ENCODE peak calls at places on chromosome 11, in eight cellular contexts. One of them, this sample, is unnamed.
A peak's percentile ranks its signal among the peaks of the same experiment; 100 is the strongest.

GRCh38 chr11:44652901-44653644 is 73.7 kb upstream of the TSPAN18 start:
- DNase-seq in hepatocyte: no peak
- DNase-seq in fibroblast of pulmonary artery: no peak
- DNase-seq in AG04450: no peak
- DNase-seq in CD8-positive, alpha-beta T cell: no peak
- DNase-seq in chondrocyte: no peak
- DNase-seq in RWPE1: no peak
- DNase-seq in cardiac fibroblast: no peak
- DNase-seq in this sample: no peak

GRCh38 chr11:127066426-127067090 is 66.0 kb upstream of the KIRREL3 start:
- DNase-seq in cardiac fibroblast: no peak
- DNase-seq in fibroblast of pulmonary artery: no peak
- DNase-seq in AG04450: no peak
- DNase-seq in hepatocyte: no peak
- DNase-seq in RWPE1: no peak
- DNase-seq in chondrocyte: no peak
- DNase-seq in CD8-positive, alpha-beta T cell: no peak
- DNase-seq in this sample: no peak

GRCh38 chr11:82767123-82767522 is 33.5 kb upstream of the FAM181B start:
- DNase-seq in RWPE1: no peak
- DNase-seq in hepatocyte: no peak
- DNase-seq in CD8-positive, alpha-beta T cell: no peak
- DNase-seq in cardiac fibroblast: no peak
- DNase-seq in chondrocyte: no peak
- DNase-seq in fibroblast of pulmonary artery: no peak
- DNase-seq in AG04450: no peak
- DNase-seq in this sample: no peak

GRCh38 chr11:69841859-69842698 is 22.9 kb upstream of the FGF3 start:
- DNase-seq in RWPE1: no peak
- DNase-seq in CD8-positive, alpha-beta T cell: no peak
- DNase-seq in cardiac fibroblast: peak; percentile 14
- DNase-seq in fibroblast of pulmonary artery: peak; percentile 18
- DNase-seq in hepatocyte: no peak
- DNase-seq in chondrocyte: no peak
- DNase-seq in AG04450: no peak
- DNase-seq in this sample: peak; percentile 51

GRCh38 chr11:1755344-1756023 is 5.1 kb upstream of the IFITM10 start:
- DNase-seq in chondrocyte: peak; percentile 77
- DNase-seq in RWPE1: no peak
- DNase-seq in hepatocyte: no peak
- DNase-seq in cardiac fibroblast: no peak
- DNase-seq in fibroblast of pulmonary artery: no peak
- DNase-seq in AG04450: no peak
- DNase-seq in CD8-positive, alpha-beta T cell: no peak
- DNase-seq in this sample: no peak

GRCh38 chr11:120259988-120260565 is 20.1 kb downstream of the POU2F3 start:
- DNase-seq in AG04450: no peak
- DNase-seq in RWPE1: no peak
- DNase-seq in chondrocyte: peak; percentile 59
- DNase-seq in cardiac fibroblast: no peak
- DNase-seq in hepatocyte: no peak
- DNase-seq in fibroblast of pulmonary artery: no peak
- DNase-seq in CD8-positive, alpha-beta T cell: no peak
- DNase-seq in this sample: no peak

GRCh38 chr11:3803726-3804510 is 4.4 kb upstream of the PGAP2 start:
- DNase-seq in fibroblast of pulmonary artery: no peak
- DNase-seq in AG04450: peak; percentile 11
- DNase-seq in chondrocyte: no peak
- DNase-seq in hepatocyte: no peak
- DNase-seq in CD8-positive, alpha-beta T cell: no peak
- DNase-seq in RWPE1: peak; percentile 54
- DNase-seq in cardiac fibroblast: no peak
- DNase-seq in this sample: no peak

GRCh38 chr11:57614234-57614772 is 16.8 kb downstream of the SERPING1 start:
- DNase-seq in fibroblast of pulmonary artery: no peak
- DNase-seq in RWPE1: no peak
- DNase-seq in chondrocyte: no peak
- DNase-seq in CD8-positive, alpha-beta T cell: no peak
- DNase-seq in cardiac fibroblast: no peak
- DNase-seq in hepatocyte: no peak
- DNase-seq in AG04450: no peak
- DNase-seq in this sample: no peak

GRCh38 chr11:62614275-62614674 is 1.2 kb downstream of the ROM1 start:
- DNase-seq in cardiac fibroblast: no peak
- DNase-seq in CD8-positive, alpha-beta T cell: no peak
- DNase-seq in fibroblast of pulmonary artery: no peak
- DNase-seq in RWPE1: no peak
- DNase-seq in AG04450: no peak
- DNase-seq in chondrocyte: no peak
- DNase-seq in hepatocyte: peak; percentile 77
- DNase-seq in this sample: no peak

GRCh38 chr11:21814169-21814568 is 378.7 kb upstream of the ANO5 start:
- DNase-seq in CD8-positive, alpha-beta T cell: no peak
- DNase-seq in chondrocyte: no peak
- DNase-seq in RWPE1: no peak
- DNase-seq in AG04450: no peak
- DNase-seq in cardiac fibroblast: peak; percentile 0
- DNase-seq in fibroblast of pulmonary artery: peak; percentile 69
- DNase-seq in hepatocyte: peak; percentile 37
- DNase-seq in this sample: no peak

GRCh38 chr11:64621283-64622019 is 30.4 kb downstream of the SLC22A12 start:
- DNase-seq in hepatocyte: no peak
- DNase-seq in fibroblast of pulmonary artery: no peak
- DNase-seq in RWPE1: no peak
- DNase-seq in CD8-positive, alpha-beta T cell: no peak
- DNase-seq in cardiac fibroblast: no peak
- DNase-seq in AG04450: no peak
- DNase-seq in chondrocyte: no peak
- DNase-seq in this sample: no peak

GRCh38 chr11:2447253-2447950 is 2.6 kb downstream of the KCNQ1 start:
- DNase-seq in chondrocyte: peak; percentile 80
- DNase-seq in CD8-positive, alpha-beta T cell: no peak
- DNase-seq in fibroblast of pulmonary artery: no peak
- DNase-seq in cardiac fibroblast: no peak
- DNase-seq in RWPE1: no peak
- DNase-seq in hepatocyte: no peak
- DNase-seq in AG04450: no peak
- DNase-seq in this sample: no peak

GRCh38 chr11:66285250-66285947 is 3.5 kb downstream of the YIF1A start:
- DNase-seq in chondrocyte: no peak
- DNase-seq in hepatocyte: no peak
- DNase-seq in AG04450: no peak
- DNase-seq in RWPE1: no peak
- DNase-seq in CD8-positive, alpha-beta T cell: no peak
- DNase-seq in cardiac fibroblast: no peak
- DNase-seq in fibroblast of pulmonary artery: no peak
- DNase-seq in this sample: no peak

GRCh38 chr11:66282468-66283455 is 4.8 kb downstream of the CNIH2 start:
- DNase-seq in AG04450: peak; percentile 82
- DNase-seq in cardiac fibroblast: peak; percentile 97
- DNase-seq in chondrocyte: peak; percentile 99
- DNase-seq in CD8-positive, alpha-beta T cell: peak; percentile 99
- DNase-seq in hepatocyte: peak; percentile 99
- DNase-seq in RWPE1: peak; percentile 87
- DNase-seq in fibroblast of pulmonary artery: peak; percentile 96
- DNase-seq in this sample: peak; percentile 99

GRCh38 chr11:66284526-66285078 is 4.3 kb downstream of the YIF1A start:
- DNase-seq in hepatocyte: no peak
- DNase-seq in RWPE1: no peak
- DNase-seq in fibroblast of pulmonary artery: no peak
- DNase-seq in AG04450: no peak
- DNase-seq in chondrocyte: no peak
- DNase-seq in CD8-positive, alpha-beta T cell: no peak
- DNase-seq in cardiac fibroblast: no peak
- DNase-seq in this sample: no peak

GRCh38 chr11:66281776-66282467 is 3.9 kb downstream of the CNIH2 start:
- DNase-seq in chondrocyte: no peak
- DNase-seq in fibroblast of pulmonary artery: no peak
- DNase-seq in cardiac fibroblast: no peak
- DNase-seq in hepatocyte: no peak
- DNase-seq in RWPE1: no peak
- DNase-seq in CD8-positive, alpha-beta T cell: no peak
- DNase-seq in AG04450: no peak
- DNase-seq in this sample: no peak

DNA sequence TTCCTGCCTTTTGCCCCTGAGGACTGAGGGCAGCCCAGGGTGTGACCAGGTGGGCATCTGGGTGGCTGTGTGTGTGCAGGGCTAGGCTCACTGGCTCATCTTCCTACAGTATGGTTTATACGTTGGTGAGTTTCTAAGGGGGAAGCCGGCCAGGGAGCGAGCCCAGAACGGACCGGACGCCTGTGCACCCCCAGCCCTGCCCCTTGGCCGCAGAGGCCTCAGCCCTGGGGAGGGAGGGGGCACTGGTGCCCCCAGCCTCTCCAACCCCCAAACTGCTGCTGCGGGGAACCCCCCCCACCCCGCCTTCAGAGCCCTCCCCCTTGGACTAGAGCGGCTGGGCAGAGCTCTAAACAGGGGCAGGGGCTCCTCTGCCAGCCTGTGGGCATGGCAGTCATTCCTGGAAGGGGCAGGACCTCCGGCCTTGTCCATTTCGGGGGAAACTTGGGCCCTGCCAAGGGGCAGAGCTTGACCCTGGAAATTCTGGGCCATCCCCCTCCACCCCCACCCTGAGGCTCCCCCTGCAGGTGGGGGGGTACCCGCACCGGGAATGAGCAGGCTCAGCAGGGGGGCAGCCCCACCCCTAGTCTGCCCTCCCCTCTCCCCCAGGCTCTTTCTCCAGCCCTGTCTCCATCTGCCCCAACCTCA is 5.4 kb downstream of the YIF1A start:
- DNase-seq in chondrocyte: no peak
- DNase-seq in RWPE1: no peak
- DNase-seq in cardiac fibroblast: no peak
- DNase-seq in CD8-positive, alpha-beta T cell: no peak
- DNase-seq in AG04450: no peak
- DNase-seq in fibroblast of pulmonary artery: no peak
- DNase-seq in hepatocyte: no peak
- DNase-seq in this sample: no peak
- TF ChIP-seq CTCF in chondrocyte: peak; percentile 21
- TF ChIP-seq CTCF in RWPE1: no peak
- TF ChIP-seq CTCF in cardiac fibroblast: no peak
- TF ChIP-seq CTCF in CD8-positive, alpha-beta T cell: no peak
- TF ChIP-seq CTCF in AG04450: no peak
- TF ChIP-seq CTCF in fibroblast of pulmonary artery: no peak
- TF ChIP-seq CTCF in hepatocyte: no peak
- TF ChIP-seq CTCF in this sample: no peak

DNA sequence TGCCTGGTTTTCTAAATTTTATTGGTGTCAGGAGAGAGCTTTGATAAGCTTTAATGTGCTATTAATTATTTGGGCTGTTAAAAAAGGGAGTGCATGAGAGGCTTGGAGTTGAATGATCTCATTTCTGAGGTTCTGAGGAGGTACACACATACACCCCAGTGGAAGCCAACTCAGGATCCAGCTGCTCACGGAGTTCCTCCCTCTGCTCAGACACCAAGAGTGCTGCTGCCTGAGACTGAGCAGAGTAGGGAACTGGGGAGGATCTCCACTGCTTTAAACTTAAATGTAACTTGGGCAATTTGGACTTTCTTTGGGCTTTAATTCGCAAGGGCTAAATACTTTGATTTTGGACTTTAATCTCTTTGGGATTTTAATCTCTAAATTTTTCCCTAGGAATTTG is 414.4 kb upstream of the CADM1 start:
- DNase-seq in CD8-positive, alpha-beta T cell: no peak
- DNase-seq in RWPE1: no peak
- DNase-seq in fibroblast of pulmonary artery: no peak
- DNase-seq in cardiac fibroblast: no peak
- DNase-seq in hepatocyte: no peak
- DNase-seq in chondrocyte: no peak
- DNase-seq in AG04450: no peak
- DNase-seq in this sample: no peak
- TF ChIP-seq CTCF in CD8-positive, alpha-beta T cell: no peak
- TF ChIP-seq CTCF in RWPE1: no peak
- TF ChIP-seq CTCF in fibroblast of pulmonary artery: no peak
- TF ChIP-seq CTCF in cardiac fibroblast: no peak
- TF ChIP-seq CTCF in hepatocyte: no peak
- TF ChIP-seq CTCF in chondrocyte: no peak
- TF ChIP-seq CTCF in AG04450: no peak
- TF ChIP-seq CTCF in this sample: no peak

GRCh38 chr11:68821670-68822069 is 20.0 kb downstream of the CPT1A start:
- DNase-seq in chondrocyte: no peak
- DNase-seq in RWPE1: no peak
- DNase-seq in AG04450: no peak
- DNase-seq in CD8-positive, alpha-beta T cell: no peak
- DNase-seq in fibroblast of pulmonary artery: no peak
- DNase-seq in hepatocyte: no peak
- DNase-seq in cardiac fibroblast: no peak
- DNase-seq in this sample: no peak
- TF ChIP-seq CTCF in chondrocyte: peak; percentile 26
- TF ChIP-seq CTCF in RWPE1: no peak
- TF ChIP-seq CTCF in AG04450: peak; percentile 13
- TF ChIP-seq CTCF in CD8-positive, alpha-beta T cell: no peak
- TF ChIP-seq CTCF in fibroblast of pulmonary artery: no peak
- TF ChIP-seq CTCF in hepatocyte: no peak
- TF ChIP-seq CTCF in cardiac fibroblast: no peak
- TF ChIP-seq CTCF in this sample: no peak

GRCh38 chr11:73734996-73735395 is 25.9 kb downstream of the RAB6A start:
- DNase-seq in fibroblast of pulmonary artery: peak; percentile 18
- DNase-seq in AG04450: no peak
- DNase-seq in chondrocyte: no peak
- DNase-seq in RWPE1: no peak
- DNase-seq in CD8-positive, alpha-beta T cell: no peak
- DNase-seq in hepatocyte: no peak
- DNase-seq in cardiac fibroblast: no peak
- DNase-seq in this sample: no peak

GRCh38 chr11:73728000-73728399 is 32.9 kb downstream of the RAB6A start:
- DNase-seq in hepatocyte: no peak
- DNase-seq in RWPE1: no peak
- DNase-seq in cardiac fibroblast: no peak
- DNase-seq in fibroblast of pulmonary artery: no peak
- DNase-seq in AG04450: no peak
- DNase-seq in chondrocyte: no peak
- DNase-seq in CD8-positive, alpha-beta T cell: no peak
- DNase-seq in this sample: no peak

GRCh38 chr11:73726825-73727224 is 34.0 kb downstream of the RAB6A start:
- DNase-seq in AG04450: no peak
- DNase-seq in RWPE1: no peak
- DNase-seq in CD8-positive, alpha-beta T cell: no peak
- DNase-seq in fibroblast of pulmonary artery: no peak
- DNase-seq in cardiac fibroblast: no peak
- DNase-seq in chondrocyte: no peak
- DNase-seq in hepatocyte: no peak
- DNase-seq in this sample: no peak

DNA sequence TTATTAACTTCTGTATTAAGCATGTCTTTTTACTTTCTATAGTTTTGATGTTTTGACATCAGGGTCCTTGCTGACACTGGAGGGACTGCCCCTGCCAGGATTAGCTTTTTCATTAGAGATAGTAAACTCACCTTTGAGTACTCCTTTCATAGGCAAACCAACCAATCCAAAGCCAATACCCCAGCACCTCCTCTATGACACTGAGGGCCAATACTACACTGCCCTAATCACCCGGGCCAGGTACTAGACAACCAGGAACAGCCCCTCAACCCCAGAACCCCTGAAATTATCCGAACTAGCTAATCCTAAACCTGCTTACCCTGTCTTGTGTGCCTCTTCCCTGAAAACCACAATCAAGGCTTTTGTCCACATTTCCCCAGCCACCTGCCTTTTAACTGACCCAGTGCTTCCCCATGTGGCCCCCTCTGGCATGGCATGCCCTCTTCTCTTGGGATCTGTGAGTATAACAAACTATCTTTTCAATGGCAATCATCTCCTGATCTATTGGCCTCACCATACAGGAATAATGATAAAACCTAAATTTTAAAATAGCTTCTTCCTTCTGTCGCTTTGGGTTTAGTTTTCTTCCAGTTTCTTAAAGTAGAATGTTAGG is 31.2 kb downstream of the RAB6A start:
- DNase-seq in hepatocyte: peak; percentile 12
- DNase-seq in chondrocyte: no peak
- DNase-seq in CD8-positive, alpha-beta T cell: no peak
- DNase-seq in AG04450: no peak
- DNase-seq in fibroblast of pulmonary artery: no peak
- DNase-seq in cardiac fibroblast: no peak
- DNase-seq in RWPE1: peak; percentile 8
- DNase-seq in this sample: no peak
- TF ChIP-seq CTCF in hepatocyte: no peak
- TF ChIP-seq CTCF in chondrocyte: peak; percentile 58
- TF ChIP-seq CTCF in CD8-positive, alpha-beta T cell: peak; percentile 47
- TF ChIP-seq CTCF in AG04450: peak; percentile 45
- TF ChIP-seq CTCF in fibroblast of pulmonary artery: peak; percentile 46
- TF ChIP-seq CTCF in cardiac fibroblast: peak; percentile 55
- TF ChIP-seq CTCF in RWPE1: peak; percentile 9
- TF ChIP-seq CTCF in this sample: no peak

This sample was measured in GM10248.